ENCODE peak calls at places on chromosomes 16 and 17, in nine cellular contexts. C, Y, V, Z, U, A, B, R and M are unnamed samples.

GRCh38 chr17:73991260-73991659 is 212.2 kb upstream of the RPL38 start:
- DNase-seq in A (no peak), C (no peak), V (no peak), Y (no peak), B (no peak), U (no peak), R (no peak), Z (no peak), M (no peak)

GRCh38 chr17:67272312-67273050 is 27.5 kb upstream of the HELZ start:
- DNase-seq in R (no peak), Y (no peak), C (peak), B (no peak), A (no peak), U (no peak), Z (no peak), V (peak), M (no peak)

GRCh38 chr16:1412847-1413246 is 1.7 kb downstream of the UNKL start:
- DNase-seq in A (no peak), Z (no peak), Y (no peak), U (no peak), R (no peak), C (no peak), V (no peak), B (no peak), M (no peak)

GRCh38 chr17:48997827-48998556 is 807 bp downstream of the IGF2BP1 start:
- DNase-seq in R (no peak), V (no peak), B (no peak), Z (no peak), Y (no peak), C (peak), U (peak), A (no peak), M (no peak)

GRCh38 chr17:67629963-67630320 is 87.8 kb upstream of the NOL11 start:
- DNase-seq in C (no peak), Z (peak), B (no peak), U (peak), A (no peak), Y (peak), R (no peak), V (peak), M (no peak)

GRCh38 chr16:84247844-84248243 is 8.0 kb upstream of the KCNG4 start:
- DNase-seq in R (no peak), V (no peak), B (no peak), C (no peak), U (peak), Z (no peak), Y (peak), A (no peak), M (peak)

GRCh38 chr17:51818777-51819176 is 339.7 kb downstream of the CA10 start:
- DNase-seq in R (no peak), U (no peak), C (no peak), V (no peak), Z (no peak), B (no peak), Y (peak), A (no peak), M (no peak)

GRCh38 chr16:27753563-27753962 is 203.6 kb downstream of the KATNIP start:
- DNase-seq in U (no peak), Z (no peak), R (no peak), C (no peak), Y (no peak), B (no peak), V (no peak), A (no peak), M (no peak)

GRCh38 chr16:19555938-19556778 is 655 bp downstream of the VPS35L start:
- DNase-seq in B (no peak), C (no peak), A (peak), V (peak), U (peak), Y (peak), Z (no peak), R (peak), M (no peak)

GRCh38 chr17:18118633-18118975 is 10.0 kb downstream of the MYO15A start:
- DNase-seq in U (no peak), C (no peak), B (no peak), Z (no peak), R (no peak), V (no peak), A (no peak), Y (no peak), M (no peak)

GRCh38 chr17:41386227-41386626 is 4.1 kb upstream of the KRT34 start:
- DNase-seq in A (no peak), R (no peak), V (no peak), Z (no peak), B (no peak), C (no peak), U (no peak), Y (no peak), M (no peak)

GRCh38 chr17:39608601-39609000 is 881 bp upstream of the NEUROD2 start:
- DNase-seq in Z (no peak), A (no peak), U (no peak), B (no peak), R (no peak), V (peak), Y (no peak), C (no peak), M (no peak)

GRCh38 chr16:78375055-78375679 is 275.7 kb downstream of the WWOX start:
- DNase-seq in C (no peak), Y (no peak), U (no peak), A (no peak), Z (no peak), B (no peak), V (no peak), R (no peak), M (no peak)

GRCh38 chr17:48012151-48012520 is 25.5 kb downstream of the COPZ2 start:
- DNase-seq in R (no peak), C (peak), Y (peak), B (peak), A (peak), Z (no peak), U (peak), V (no peak), M (no peak)

GRCh38 chr17:2023692-2024571 is 1.2 kb downstream of the RTN4RL1 start:
- DNase-seq in V (peak), A (peak), C (peak), Z (no peak), R (no peak), U (peak), Y (peak), B (no peak), M (peak)

GRCh38 chr16:15672514-15673167 is 22.6 kb downstream of the NDE1 start:
- DNase-seq in R (peak), A (peak), B (peak), V (peak), C (no peak), Y (peak), Z (peak), U (peak), M (peak)

GRCh38 chr17:39167492-39167891 is 1.5 kb upstream of the ARL5C start:
- DNase-seq in R (no peak), V (no peak), Y (peak), Z (no peak), B (no peak), A (no peak), C (peak), U (no peak), M (no peak)

GRCh38 chr17:44779211-44780025 is 20.6 kb downstream of the ADAM11 start:
- DNase-seq in R (peak), B (peak), Z (no peak), C (peak), A (peak), U (peak), Y (peak), V (peak), M (peak)

GRCh38 chr16:22008215-22009142 is 568 bp downstream of the MOSMO start:
- DNase-seq in A (peak), R (peak), V (peak), B (no peak), C (no peak), U (peak), Y (peak), Z (no peak), M (no peak)

GRCh38 chr16:53031323-53031942 is 21.3 kb downstream of the CHD9NB start:
- DNase-seq in Z (no peak), C (no peak), B (no peak), U (no peak), Y (no peak), A (no peak), V (no peak), R (no peak), M (no peak)

GRCh38 chr16:4661661-4662060 is 31.7 kb upstream of the NUDT16L1 start:
- DNase-seq in V (no peak), Z (no peak), Y (peak), R (no peak), A (no peak), B (no peak), C (no peak), U (no peak), M (no peak)

GRCh38 chr17:79645022-79645776 is 34.3 kb upstream of the RBFOX3 start:
- DNase-seq in Y (no peak), A (no peak), C (peak), B (no peak), V (no peak), R (peak), Z (no peak), U (no peak), M (no peak)

GRCh38 chr16:21663889-21664647 is at the start of gene OTOA:
- DNase-seq in R (no peak), V (no peak), Z (no peak), B (no peak), C (no peak), U (no peak), A (peak), Y (no peak), M (no peak)

GRCh38 chr17:54901230-54901847 is 687 bp downstream of the TOM1L1 start:
- DNase-seq in C (no peak), U (peak), Y (peak), A (no peak), V (peak), B (no peak), Z (peak), R (peak), M (peak)

GRCh38 chr16:27813591-27813990 is 249.9 kb downstream of the GSG1L start:
- DNase-seq in V (no peak), R (no peak), A (no peak), U (no peak), Z (no peak), C (no peak), B (no peak), Y (no peak), M (no peak)

GRCh38 chr17:56185905-56186783 is 32.9 kb downstream of the ANKFN1 start:
- DNase-seq in C (no peak), Y (peak), V (no peak), R (no peak), Z (peak), A (no peak), U (peak), B (no peak), M (no peak)

GRCh38 chr16:23244122-23244521 is 58.0 kb upstream of the SCNN1B start:
- DNase-seq in C (no peak), Y (no peak), V (no peak), Z (no peak), R (no peak), U (no peak), A (no peak), B (no peak), M (no peak)

GRCh38 chr17:219696-220095 is 38.2 kb upstream of the DOC2B start:
- DNase-seq in A (no peak), Y (no peak), U (no peak), C (peak), R (no peak), B (no peak), Z (no peak), V (no peak), M (no peak)

GRCh38 chr17:63029520-63029919 is 63.5 kb downstream of the TANC2 start:
- DNase-seq in C (no peak), U (peak), B (no peak), Y (peak), R (no peak), V (peak), A (no peak), Z (peak), M (no peak)

GRCh38 chr16:90037202-90037765 is 18.0 kb upstream of the DBNDD1 start:
- DNase-seq in B (no peak), R (no peak), V (no peak), C (no peak), Z (no peak), A (no peak), Y (no peak), U (no peak), M (no peak)

GRCh38 chr17:4908301-4908700 is 5.4 kb upstream of the CHRNE start:
- DNase-seq in C (no peak), Y (peak), B (no peak), Z (no peak), V (no peak), U (peak), R (no peak), A (peak), M (no peak)

GRCh38 chr17:9768381-9768934 is 22.9 kb downstream of the DHRS7C start:
- DNase-seq in V (peak), U (peak), B (no peak), Y (peak), R (no peak), Z (no peak), A (no peak), C (no peak), M (no peak)